ENCODE peak calls at places on chromosomes 4 and X, in five cellular contexts. M is GM13976, I is fibroblast of the aortic adventitia, L is fibroblast of pulmonary artery, Z is progenitor cell of endocrine pancreas. X is an unnamed sample.

GRCh38 chrX:40496728-40497127 is 84.0 kb upstream of the ATP6AP2 start:
- DNase-seq in M (no peak), I (no peak), L (peak; percentile 17), Z (no peak), X (peak; percentile 4)

GRCh38 chr4:126799971-126800722 is 832.6 kb upstream of the INTU start:
- DNase-seq in M (no peak), I (peak; percentile 75), L (peak; percentile 64), Z (no peak), X (peak; percentile 57)

GRCh38 chrX:53479295-53479694 is 45.1 kb upstream of the HSD17B10 start:
- DNase-seq in M (no peak), I (no peak), L (no peak), Z (no peak), X (peak; percentile 3)

GRCh38 chr4:97643179-97643578 is 500.1 kb downstream of the STPG2 start:
- DNase-seq in M (no peak), I (no peak), L (no peak), Z (no peak), X (no peak)

GRCh38 chr4:133389029-133389428 is 239.9 kb downstream of the PCDH10 start:
- DNase-seq in M (no peak), I (no peak), L (no peak), Z (no peak), X (no peak)

GRCh38 chr4:74451214-74451661 is 6.3 kb downstream of the AREG start:
- DNase-seq in M (no peak), I (peak; percentile 35), L (peak; percentile 81), Z (no peak), X (peak; percentile 67)

GRCh38 chr4:102301167-102301566 is 44.1 kb downstream of the SLC39A8 start:
- DNase-seq in M (no peak), I (no peak), L (no peak), Z (no peak), X (no peak)

GRCh38 chrX:104137496-104137895 is 19.3 kb downstream of the SLC25A53 start:
- DNase-seq in M (no peak), I (peak; percentile 28), L (peak; percentile 24), Z (no peak), X (no peak)

GRCh38 chrX:15204130-15204751 is 65.6 kb downstream of the ASB9 start:
- DNase-seq in M (peak; percentile 27), I (no peak), L (no peak), Z (no peak), X (no peak)

GRCh38 chrX:43580621-43581020 is 75.5 kb upstream of the MAOA start:
- DNase-seq in M (no peak), I (no peak), L (no peak), Z (no peak), X (no peak)

GRCh38 chr4:141977433-141977832 is 341.1 kb downstream of the IL15 start:
- DNase-seq in M (no peak), I (no peak), L (no peak), Z (no peak), X (no peak)

GRCh38 chr4:8260656-8261111 is 8.9 kb upstream of the HTRA3 start:
- DNase-seq in M (no peak), I (peak; percentile 70), L (peak; percentile 70), Z (no peak), X (peak; percentile 92)

GRCh38 chr4:94400191-94400590 is 51.6 kb upstream of the PDLIM5 start:
- DNase-seq in M (no peak), I (no peak), L (peak; percentile 30), Z (no peak), X (no peak)

GRCh38 chrX:9055354-9055753 is 21.4 kb upstream of the FAM9B start:
- DNase-seq in M (no peak), I (no peak), L (no peak), Z (no peak), X (no peak)

GRCh38 chr4:17717301-17717700 is 64.1 kb downstream of the FAM184B start:
- DNase-seq in M (no peak), I (no peak), L (no peak), Z (no peak), X (no peak)

GRCh38 chrX:142428916-142429315 is 223.8 kb upstream of the MAGEC2 start:
- DNase-seq in M (no peak), I (no peak), L (no peak), Z (no peak), X (no peak)

GRCh38 chr4:28310926-28311325 is 1450.3 kb downstream of the STIM2 start:
- DNase-seq in M (no peak), I (no peak), L (no peak), Z (no peak), X (no peak)

GRCh38 chrX:23434356-23434884 is 99.8 kb downstream of the PTCHD1 start:
- DNase-seq in M (no peak), I (peak; percentile 87), L (peak; percentile 73), Z (no peak), X (peak; percentile 0)

GRCh38 chr4:169271692-169272007 is 894 bp upstream of the SH3RF1 start:
- DNase-seq in M (peak; percentile 30), I (no peak), L (no peak), Z (no peak), X (no peak)

GRCh38 chr4:169270810-169271691 is at the start of gene SH3RF1:
- DNase-seq in M (peak; percentile 86), I (peak; percentile 80), L (peak; percentile 87), Z (peak; percentile 74), X (peak; percentile 87)

GRCh38 chr4:169272265-169272886 is 1.6 kb upstream of the SH3RF1 start:
- DNase-seq in M (peak; percentile 69), I (peak; percentile 84), L (peak; percentile 59), Z (no peak), X (peak; percentile 82)

GRCh38 chr4:169268951-169269781 is 1.6 kb downstream of the SH3RF1 start:
- DNase-seq in M (no peak), I (peak; percentile 93), L (peak; percentile 91), Z (no peak), X (peak; percentile 89)

DNA sequence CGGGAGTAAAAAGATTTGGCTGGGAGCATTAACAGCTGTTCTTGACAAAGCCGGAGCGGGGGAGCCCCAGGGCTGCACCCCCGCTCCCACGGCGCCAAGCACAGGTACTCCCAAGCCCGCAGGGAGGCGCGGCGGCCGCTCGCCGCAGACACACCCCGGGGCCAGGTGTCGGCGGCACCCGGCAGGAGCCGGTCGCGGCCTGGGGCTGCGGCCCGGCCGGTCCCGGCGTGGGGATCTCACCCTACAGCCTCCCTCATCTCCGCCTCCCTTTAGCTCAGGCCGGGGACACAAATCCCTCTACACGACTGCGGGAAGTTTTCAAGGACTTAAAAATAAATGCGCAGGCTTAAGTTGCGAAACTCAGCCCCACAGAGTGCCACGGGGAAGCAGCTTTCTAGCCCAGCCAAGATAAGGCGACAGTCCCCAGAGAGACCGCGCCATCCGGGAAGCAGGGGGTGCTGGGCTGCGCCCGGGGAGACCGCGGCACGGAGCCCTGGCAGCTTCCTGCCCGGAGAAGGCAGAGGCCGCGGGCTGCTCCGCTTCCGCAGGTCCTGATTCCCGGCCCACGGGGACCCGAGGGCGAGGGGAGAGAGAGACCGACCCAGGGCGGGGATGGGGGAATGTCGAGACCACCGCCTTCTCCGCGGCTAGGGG is 473 bp downstream of the SH3RF1 start:
- DNase-seq in M (peak; percentile 78), I (peak; percentile 58), L (peak; percentile 59), Z (peak; percentile 54), X (no peak)
- TF ChIP-seq CTCF in M (peak; percentile 32), I (peak; percentile 6), L (no peak), Z (peak; percentile 23), X (no peak)

DNA sequence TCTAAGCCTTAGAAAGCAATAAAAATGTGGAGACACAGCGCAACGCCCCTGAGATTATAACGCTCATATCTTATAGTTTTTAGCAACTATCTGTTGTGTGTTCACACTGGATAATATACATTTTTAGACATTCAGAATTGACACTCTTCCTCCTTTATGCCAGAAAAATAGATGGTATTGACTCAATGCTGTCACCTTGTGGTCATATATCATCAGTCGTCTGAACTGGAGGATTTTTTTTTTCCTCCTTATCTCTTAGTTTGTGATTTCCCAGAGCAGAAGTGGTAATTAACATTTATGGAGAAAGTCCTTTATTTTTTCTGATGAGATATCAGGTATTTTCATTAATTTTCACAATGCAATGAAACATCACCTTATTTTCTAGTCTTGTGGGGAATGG is 759.6 kb downstream of the RAB28 start:
- DNase-seq in M (no peak), I (peak; percentile 22), L (peak; percentile 45), Z (no peak), X (no peak)
- TF ChIP-seq CTCF in M (peak; percentile 58), I (peak; percentile 55), L (peak; percentile 72), Z (peak; percentile 58), X (peak; percentile 80)

GRCh38 chr4:113784497-113785254 is 23.1 kb upstream of the CAMK2D start:
- DNase-seq in M (no peak), I (peak; percentile 98), L (peak; percentile 98), Z (no peak), X (peak; percentile 97)

GRCh38 chr4:113788888-113789287 is 27.4 kb upstream of the CAMK2D start:
- DNase-seq in M (no peak), I (no peak), L (no peak), Z (no peak), X (no peak)

GRCh38 chr4:113781439-113782040 is 20.0 kb upstream of the CAMK2D start:
- DNase-seq in M (peak; percentile 42), I (peak; percentile 66), L (peak; percentile 71), Z (no peak), X (no peak)

DNA sequence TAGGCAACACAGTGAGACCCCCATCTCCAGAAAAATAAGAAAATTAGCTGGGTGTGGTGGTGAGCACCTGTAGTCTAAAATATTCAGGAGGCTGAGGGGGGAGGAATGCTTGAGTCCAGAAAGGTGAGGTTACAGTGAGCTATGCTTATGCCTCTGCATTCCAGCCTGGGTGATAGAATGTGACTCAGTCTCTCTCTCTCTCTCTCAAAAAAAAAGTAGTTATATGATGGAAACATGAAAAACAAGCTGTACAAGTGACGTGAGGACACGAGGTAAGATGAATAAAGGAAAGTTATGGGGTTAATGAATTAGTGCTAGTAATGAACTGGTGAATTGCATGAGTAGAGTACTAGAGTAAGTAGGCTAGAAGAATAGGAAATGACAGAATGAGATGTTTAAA is 21.8 kb upstream of the CAMK2D start:
- DNase-seq in M (no peak), I (no peak), L (no peak), Z (no peak), X (no peak)
- TF ChIP-seq CTCF in M (no peak), I (no peak), L (no peak), Z (no peak), X (no peak)

GRCh38 chr4:163048447-163048846 is 118.2 kb downstream of the NAF1 start:
- DNase-seq in M (peak; percentile 16), I (peak; percentile 4), L (peak; percentile 47), Z (no peak), X (no peak)
- TF ChIP-seq CTCF in M (peak; percentile 50), I (peak; percentile 31), L (peak; percentile 53), Z (peak; percentile 56), X (peak; percentile 75)

DNA sequence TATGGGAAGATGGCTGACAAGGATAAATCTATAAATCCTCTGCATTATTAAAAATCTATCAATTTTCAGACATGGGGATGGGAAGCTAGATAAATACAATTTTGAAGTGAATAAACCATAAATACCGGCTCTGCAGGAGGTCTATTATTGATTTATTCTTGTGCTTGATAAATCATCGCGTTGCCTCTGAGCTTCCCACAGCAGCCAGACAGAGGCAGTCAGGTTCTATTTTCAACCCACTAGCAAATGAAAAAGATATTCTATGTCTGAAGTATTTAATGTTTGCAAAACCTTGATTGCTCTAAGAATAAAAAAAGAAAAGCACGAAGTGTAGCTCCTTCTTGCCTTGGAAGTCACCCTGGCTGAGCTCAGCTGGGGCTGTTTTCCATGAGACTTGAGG is 216.2 kb downstream of the DHRSX start:
- DNase-seq in M (no peak), I (no peak), L (no peak), Z (no peak), X (no peak)
- TF ChIP-seq CTCF in M (no peak), I (no peak), L (no peak), Z (no peak), X (no peak)

X was measured in HFFc6.